ENCODE peak calls at places on chromosome 18, in eight cellular contexts. F is NCI-H2029 treated with DMSO at 0.1 percent for 48 hours, X is Caki2, L is SW 1271, P is WTC11, J is M059J, V is SW480, O is nucleus accumbens. C is an unnamed sample.

GRCh38 chr18:45920367-45920766 is 46.8 kb downstream of the EPG5 start:
- DNase-seq in L (peak; percentile 36), J (peak; percentile 97), X (no peak), P (no peak), F (peak; percentile 81), V (no peak), O (no peak), C (no peak)

GRCh38 chr18:6982398-6982797 is 135.2 kb downstream of the LAMA1 start:
- DNase-seq in P (no peak), L (no peak), O (no peak), V (no peak), F (no peak), X (no peak), J (no peak), C (no peak)

GRCh38 chr18:57352271-57352701 is at the start of gene ST8SIA3:
- DNase-seq in F (no peak), O (peak; percentile 5), V (no peak), X (no peak), P (peak; percentile 20), L (no peak), J (no peak), C (no peak)

GRCh38 chr18:5972298-5972697 is 77.0 kb upstream of the TMEM200C start:
- DNase-seq in O (no peak), P (no peak), J (no peak), V (no peak), F (no peak), L (no peak), X (no peak), C (no peak)

GRCh38 chr18:53380063-53380639 is 844.3 kb downstream of the MBD2 start:
- DNase-seq in J (peak; percentile 20), P (no peak), F (no peak), L (peak; percentile 41), V (peak; percentile 12), O (no peak), X (peak; percentile 10), C (no peak)

GRCh38 chr18:63603772-63604171 is 16.6 kb downstream of the SERPINB13 start:
- DNase-seq in V (no peak), X (no peak), P (no peak), O (no peak), L (no peak), J (peak; percentile 58), F (no peak), C (no peak)

GRCh38 chr18:51523671-51524070 is 326.2 kb upstream of the MEX3C start:
- DNase-seq in L (no peak), X (no peak), F (no peak), V (no peak), P (no peak), J (no peak), O (no peak), C (no peak)

GRCh38 chr18:3492166-3492565 is 42.2 kb downstream of the TGIF1 start:
- DNase-seq in X (peak; percentile 77), P (no peak), L (no peak), O (no peak), F (no peak), J (no peak), V (no peak), C (no peak)

GRCh38 chr18:79950440-79951341 is 762 bp downstream of the SLC66A2 start:
- DNase-seq in F (no peak), P (peak; percentile 41), V (peak; percentile 28), L (peak; percentile 33), X (no peak), J (peak; percentile 43), O (no peak), C (no peak)

GRCh38 chr18:9683418-9684396 is 24.4 kb upstream of the RAB31 start:
- DNase-seq in F (peak; percentile 0), O (no peak), J (peak; percentile 83), V (peak; percentile 32), P (no peak), L (peak; percentile 40), X (peak; percentile 65), C (no peak)

GRCh38 chr18:48860276-48861180 is 90.2 kb downstream of the SMAD7 start:
- DNase-seq in V (no peak), J (no peak), P (peak; percentile 73), L (no peak), F (no peak), X (no peak), O (no peak), C (no peak)

GRCh38 chr18:3790702-3791101 is 340.7 kb downstream of the TGIF1 start:
- DNase-seq in V (no peak), F (no peak), L (no peak), O (no peak), J (peak; percentile 73), P (no peak), X (no peak), C (no peak)

GRCh38 chr18:45774065-45774521 is 50.1 kb downstream of the SLC14A1 start:
- DNase-seq in V (peak; percentile 78), L (no peak), P (no peak), J (peak; percentile 95), F (peak; percentile 15), O (no peak), X (no peak), C (no peak)

GRCh38 chr18:68147728-68148127 is 567.2 kb downstream of the TMX3 start:
- DNase-seq in V (no peak), P (no peak), L (no peak), O (no peak), J (peak; percentile 5), F (no peak), X (no peak), C (no peak)

GRCh38 chr18:48031011-48031480 is 100.6 kb upstream of the SMAD2 start:
- DNase-seq in V (peak; percentile 72), L (peak; percentile 31), O (no peak), J (peak; percentile 66), X (peak; percentile 40), P (peak; percentile 59), F (peak; percentile 53), C (no peak)

C was measured in CMK.